ENCODE peak calls at places on chromosomes 7 and 10, in nine cellular contexts. U is T-helper 9 cell, D is spleen, Z is fibroblast of mammary gland, E is T-helper 2 cell, C is lower lobe of right lung, O is SK-N-DZ, B is neural crest cell, R is fibroblast of gingiva. W is an unnamed sample.
A peak's percentile ranks its signal among the peaks of the same experiment; 100 is the strongest.

GRCh38 chr7:30789334-30789711 is 18.1 kb downstream of the MINDY4 start:
- DNase-seq in D (no peak), R (peak; percentile 77), Z (peak; percentile 92), B (no peak), U (no peak), E (no peak), C (no peak), O (no peak), W (no peak)

GRCh38 chr10:86203162-86203905 is 163.3 kb downstream of the GRID1 start:
- DNase-seq in Z (no peak), E (peak; percentile 27), R (no peak), O (no peak), B (peak; percentile 45), U (no peak), C (no peak), D (peak; percentile 63), W (no peak)

GRCh38 chr10:73648975-73649829 is 6.6 kb downstream of the SYNPO2L start:
- DNase-seq in D (no peak), E (no peak), R (no peak), O (no peak), C (no peak), B (no peak), Z (no peak), U (no peak), W (no peak)

GRCh38 chr7:90551036-90551435 is 45.1 kb upstream of the CDK14 start:
- DNase-seq in O (peak; percentile 22), R (no peak), Z (no peak), D (no peak), C (no peak), E (no peak), U (no peak), B (no peak), W (no peak)

GRCh38 chr10:33136271-33136670 is 178.2 kb upstream of the ITGB1 start:
- DNase-seq in B (no peak), Z (peak; percentile 79), C (no peak), E (peak; percentile 85), U (no peak), R (peak; percentile 77), O (no peak), D (no peak), W (no peak)

GRCh38 chr10:44520651-44521050 is 135.8 kb upstream of the CXCL12 start:
- DNase-seq in E (no peak), D (no peak), B (no peak), O (no peak), Z (no peak), R (no peak), U (no peak), C (no peak), W (no peak)

GRCh38 chr7:135538387-135538786 is 19.3 kb upstream of the NUP205 start:
- DNase-seq in R (no peak), B (no peak), U (no peak), C (no peak), E (no peak), Z (no peak), O (no peak), D (no peak), W (no peak)

GRCh38 chr10:62817120-62817762 is 1.1 kb upstream of the EGR2 start:
- DNase-seq in B (peak; percentile 26), Z (no peak), C (peak; percentile 76), D (peak; percentile 93), U (peak; percentile 40), R (peak; percentile 5), O (no peak), E (peak; percentile 22), W (peak; percentile 46)

GRCh38 chr10:30437039-30437781 is 3.2 kb downstream of the MAP3K8 start:
- DNase-seq in Z (peak; percentile 81), C (no peak), U (no peak), O (no peak), D (no peak), R (peak; percentile 84), E (peak; percentile 97), B (no peak), W (no peak)

GRCh38 chr7:127885843-127886242 is 145.4 kb downstream of the LRRC4 start:
- DNase-seq in E (no peak), C (no peak), O (no peak), U (no peak), Z (peak; percentile 72), D (no peak), R (peak; percentile 73), B (no peak), W (no peak)

GRCh38 chr7:148628011-148628410 is 37.4 kb downstream of the C7orf33 start:
- DNase-seq in E (peak; percentile 78), O (no peak), R (no peak), Z (no peak), D (no peak), B (no peak), U (no peak), C (no peak), W (no peak)

GRCh38 chr10:32337343-32337742 is 9.6 kb downstream of the EPC1 start:
- DNase-seq in Z (no peak), O (no peak), B (no peak), D (no peak), C (no peak), R (no peak), U (no peak), E (no peak), W (no peak)

GRCh38 chr10:44963772-44964633 is 4.4 kb downstream of the RASSF4 start:
- DNase-seq in C (peak; percentile 85), O (peak; percentile 54), R (no peak), Z (no peak), U (no peak), B (peak; percentile 67), E (no peak), D (peak; percentile 84), W (no peak)

GRCh38 chr10:116669832-116670644 is 49.3 kb downstream of the PNLIPRP2 start:
- DNase-seq in E (no peak), B (no peak), D (no peak), C (no peak), Z (no peak), R (no peak), O (peak; percentile 61), U (no peak), W (no peak)

GRCh38 chr7:142301923-142302550 is 44.2 kb upstream of the PRSS58 start:
- DNase-seq in O (no peak), Z (peak; percentile 31), D (no peak), U (no peak), R (no peak), C (no peak), E (peak; percentile 33), B (no peak), W (no peak)

GRCh38 chr10:132172091-132173066 is 14.4 kb upstream of the DPYSL4 start:
- DNase-seq in B (no peak), U (no peak), Z (no peak), E (no peak), C (peak; percentile 34), R (no peak), O (peak; percentile 90), D (peak; percentile 41), W (no peak)

GRCh38 chr7:50658696-50659095 is 93.5 kb upstream of the DDC start:
- DNase-seq in R (no peak), Z (no peak), D (no peak), U (no peak), E (no peak), C (no peak), O (no peak), B (no peak), W (no peak)

GRCh38 chr7:16695621-16696237 is 49.7 kb downstream of the BZW2 start:
- DNase-seq in E (peak; percentile 29), R (peak; percentile 33), B (no peak), O (peak; percentile 21), D (no peak), U (no peak), Z (peak; percentile 76), C (no peak), W (no peak)

GRCh38 chr7:32496052-32496813 is 944 bp downstream of the AVL9 start:
- DNase-seq in E (peak; percentile 22), B (no peak), O (no peak), C (no peak), D (no peak), U (no peak), Z (no peak), R (no peak), W (no peak)

GRCh38 chr7:132489776-132490237 is 86.5 kb downstream of the PLXNA4 start:
- DNase-seq in Z (no peak), C (no peak), R (no peak), B (no peak), E (no peak), U (no peak), O (no peak), D (no peak), W (no peak)

GRCh38 chr10:24046060-24046459 is 162.9 kb upstream of the KIAA1217 start:
- DNase-seq in O (no peak), D (no peak), E (no peak), Z (no peak), R (no peak), U (no peak), B (no peak), C (no peak), W (no peak)

GRCh38 chr10:132644544-132645530 is 107.2 kb downstream of the INPP5A start:
- DNase-seq in U (no peak), O (no peak), B (no peak), E (no peak), R (no peak), C (peak; percentile 39), D (peak; percentile 76), Z (no peak), W (no peak)

GRCh38 chr10:47182934-47183725 is 116.9 kb upstream of the GDF10 start:
- DNase-seq in E (no peak), U (no peak), C (no peak), D (peak; percentile 51), R (no peak), O (no peak), Z (no peak), B (no peak), W (no peak)

GRCh38 chr10:11163990-11164805 is 146.5 kb downstream of the CELF2 start:
- DNase-seq in O (no peak), U (no peak), C (no peak), D (peak; percentile 82), B (peak; percentile 41), E (peak; percentile 65), R (no peak), Z (no peak), W (no peak)

GRCh38 chr7:31935115-31935514 is 135.1 kb downstream of the PDE1C start:
- DNase-seq in B (peak; percentile 12), C (no peak), U (no peak), R (no peak), D (no peak), E (no peak), Z (no peak), O (no peak), W (no peak)

GRCh38 chr7:123615344-123615743 is 13.7 kb downstream of the ASB15 start:
- DNase-seq in E (no peak), U (no peak), D (no peak), B (no peak), R (peak; percentile 69), C (no peak), Z (peak; percentile 53), O (peak; percentile 59), W (no peak)

GRCh38 chr10:89954787-89955566 is 253.6 kb downstream of the KIF20B start:
- DNase-seq in O (no peak), U (no peak), E (no peak), R (no peak), B (no peak), Z (peak; percentile 21), C (no peak), D (no peak), W (no peak)